ENCODE peak calls at places on chromosomes 3 and 15, in five cellular contexts. E is activated B cell treated with CpG ODN at 0.5 μM for 24 hours, Q is cardiac septum, U is GM23338, Y is activated T-helper 1 cell treated with Interleukin-2 at 50 U/mL for 16 hours. D is an unnamed sample.

GRCh38 chr3:186724911-186725310 is 7.8 kb downstream of the KNG1 start:
- DNase-seq in E (no peak), Q (no peak), U (peak), Y (no peak), D (no peak)

GRCh38 chr3:151290673-151291072 is 12.3 kb upstream of the P2RY14 start:
- DNase-seq in E (no peak), Q (no peak), U (no peak), Y (no peak), D (no peak)

GRCh38 chr15:97009036-97009555 is 678.6 kb downstream of the NR2F2 start:
- DNase-seq in E (no peak), Q (no peak), U (no peak), Y (no peak), D (no peak)

GRCh38 chr3:158819282-158819681 is 17.4 kb downstream of the MFSD1 start:
- DNase-seq in E (no peak), Q (no peak), U (no peak), Y (no peak), D (no peak)

GRCh38 chr3:196803891-196804468 is 63.7 kb upstream of the SENP5 start:
- DNase-seq in E (no peak), Q (no peak), U (no peak), Y (no peak), D (no peak)

GRCh38 chr15:66565731-66566130 is at the start of gene LCTL:
- DNase-seq in E (no peak), Q (no peak), U (peak), Y (no peak), D (peak)

GRCh38 chr3:184361532-184361931 is at the start of the genes CLCN2 and POLR2H:
- DNase-seq in E (no peak), Q (no peak), U (peak), Y (peak), D (no peak)

GRCh38 chr15:48721061-48721810 is 75.7 kb upstream of the FBN1 start:
- DNase-seq in E (no peak), Q (no peak), U (no peak), Y (no peak), D (no peak)

GRCh38 chr15:62392411-62392810 is 227.3 kb upstream of the C2CD4B start:
- DNase-seq in E (no peak), Q (no peak), U (peak), Y (no peak), D (peak)

GRCh38 chr3:49161808-49162530 is 4.2 kb downstream of the CCDC71 start:
- DNase-seq in E (no peak), Q (no peak), U (no peak), Y (no peak), D (no peak)

GRCh38 chr3:18443670-18444596 is 18.8 kb upstream of the SATB1 start:
- DNase-seq in E (peak), Q (peak), U (peak), Y (no peak), D (no peak)